ENCODE peak calls at places on chromosomes 5 and 9, in nine cellular contexts. M is A673; X is left cardiac atrium; Z is IMR-90; L is fibroblast of lung; T is left colon; I is stomach; C is small intestine; N is activated naive CD4-positive, alpha-beta T cell. G is an unnamed sample.

GRCh38 chr5:40240111-40240510 is 439.6 kb upstream of the PTGER4 start:
- DNase-seq in M (no peak), X (no peak), Z (peak; percentile 43), L (peak; percentile 47), T (no peak), I (no peak), C (no peak), N (no peak), G (no peak)

GRCh38 chr9:115146581-115147021 is 28.6 kb upstream of the TNC start:
- DNase-seq in M (no peak), X (no peak), Z (peak; percentile 96), L (peak; percentile 97), T (no peak), I (no peak), C (no peak), N (no peak), G (peak; percentile 20)

GRCh38 chr5:171429543-171429910 is 10.1 kb downstream of the FGF18 start:
- DNase-seq in M (no peak), X (no peak), Z (no peak), L (no peak), T (no peak), I (no peak), C (no peak), N (no peak), G (no peak)

GRCh38 chr9:116189683-116190082 is 36.1 kb downstream of the PAPPA start:
- DNase-seq in M (no peak), X (no peak), Z (no peak), L (no peak), T (no peak), I (peak; percentile 43), C (no peak), N (no peak), G (peak; percentile 89)

GRCh38 chr5:61440596-61440995 is 108.5 kb downstream of the ZSWIM6 start:
- DNase-seq in M (no peak), X (no peak), Z (no peak), L (no peak), T (no peak), I (no peak), C (no peak), N (no peak), G (no peak)

GRCh38 chr9:97517331-97518089 is 16.0 kb downstream of the TMOD1 start:
- DNase-seq in M (no peak), X (no peak), Z (no peak), L (no peak), T (no peak), I (no peak), C (no peak), N (no peak), G (no peak)

GRCh38 chr9:19788614-19789271 is at the start of gene SLC24A2:
- DNase-seq in M (no peak), X (no peak), Z (no peak), L (no peak), T (no peak), I (no peak), C (no peak), N (no peak), G (no peak)

GRCh38 chr5:135491038-135491551 is 38.9 kb upstream of the TIFAB start:
- DNase-seq in M (no peak), X (no peak), Z (no peak), L (no peak), T (no peak), I (no peak), C (no peak), N (no peak), G (no peak)

GRCh38 chr9:1184146-1184545 is 134.0 kb downstream of the DMRT2 start:
- DNase-seq in M (no peak), X (no peak), Z (no peak), L (no peak), T (no peak), I (no peak), C (no peak), N (no peak), G (no peak)

GRCh38 chr5:14457475-14457874 is 124.1 kb upstream of the OTULINL start:
- DNase-seq in M (peak; percentile 67), X (no peak), Z (no peak), L (peak; percentile 49), T (no peak), I (no peak), C (no peak), N (no peak), G (no peak)

GRCh38 chr5:118529361-118530154 is 458.8 kb downstream of the DTWD2 start:
- DNase-seq in M (no peak), X (peak; percentile 78), Z (no peak), L (no peak), T (no peak), I (peak; percentile 63), C (no peak), N (no peak), G (no peak)

GRCh38 chr5:173327084-173327947 is 898 bp downstream of the STC2 start:
- DNase-seq in M (peak; percentile 23), X (no peak), Z (peak; percentile 58), L (peak; percentile 48), T (no peak), I (no peak), C (no peak), N (no peak), G (no peak)

GRCh38 chr5:54832846-54833245 is 152.5 kb downstream of the ESM1 start:
- DNase-seq in M (no peak), X (no peak), Z (peak; percentile 53), L (peak; percentile 40), T (no peak), I (no peak), C (no peak), N (no peak), G (no peak)

GRCh38 chr5:127386557-127386956 is 96.0 kb downstream of the MEGF10 start:
- DNase-seq in M (no peak), X (no peak), Z (peak; percentile 56), L (peak; percentile 76), T (no peak), I (no peak), C (no peak), N (no peak), G (no peak)

GRCh38 chr5:101482931-101483330 is 579.8 kb upstream of the ST8SIA4 start:
- DNase-seq in M (no peak), X (no peak), Z (no peak), L (no peak), T (no peak), I (no peak), C (no peak), N (no peak), G (no peak)

GRCh38 chr9:111482656-111483418 is 1.3 kb downstream of the ECPAS start:
- DNase-seq in M (peak; percentile 85), X (peak; percentile 83), Z (peak; percentile 55), L (peak; percentile 68), T (peak; percentile 86), I (peak; percentile 72), C (peak; percentile 79), N (peak; percentile 19), G (peak; percentile 47)

GRCh38 chr5:11234501-11234911 is 473.5 kb upstream of the DAP start:
- DNase-seq in M (no peak), X (peak; percentile 45), Z (no peak), L (no peak), T (no peak), I (no peak), C (no peak), N (no peak), G (no peak)

GRCh38 chr5:66209794-66210193 is 65.7 kb downstream of the SREK1 start:
- DNase-seq in M (no peak), X (no peak), Z (no peak), L (peak; percentile 36), T (no peak), I (no peak), C (no peak), N (no peak), G (no peak)

GRCh38 chr5:57037355-57037754 is 85.4 kb upstream of the MIER3 start:
- DNase-seq in M (no peak), X (no peak), Z (no peak), L (no peak), T (no peak), I (no peak), C (no peak), N (no peak), G (no peak)

GRCh38 chr5:109567374-109568044 is 122.2 kb upstream of the MAN2A1 start:
- DNase-seq in M (peak; percentile 45), X (no peak), Z (peak; percentile 28), L (peak; percentile 10), T (no peak), I (no peak), C (no peak), N (no peak), G (no peak)

GRCh38 chr5:45695680-45696093 is 493 bp downstream of the HCN1 start:
- DNase-seq in M (no peak), X (no peak), Z (no peak), L (no peak), T (no peak), I (no peak), C (no peak), N (no peak), G (no peak)

GRCh38 chr5:158022844-158023243 is 163.9 kb upstream of the CLINT1 start:
- DNase-seq in M (no peak), X (no peak), Z (no peak), L (no peak), T (no peak), I (no peak), C (no peak), N (no peak), G (no peak)

G was measured in mucosa of gallbladder.